ENCODE peak calls at places on chromosomes 6 and 20, in eight cellular contexts. S is HepG2, Q is ovary, X is endothelial cell of umbilical vein, E is stomach, R is upper lobe of left lung, M is esophagus muscularis mucosa, K is right lobe of liver. F is an unnamed sample.

GRCh38 chr20:33685328-33686007 is 717 bp downstream of the E2F1 start:
- DNase-seq in R (no peak), S (peak; percentile 71), X (peak; percentile 13), E (no peak), Q (no peak), K (no peak), M (no peak), F (peak; percentile 16)

GRCh38 chr6:87661016-87661415 is 41.0 kb downstream of the AKIRIN2 start:
- DNase-seq in K (no peak), M (no peak), S (no peak), R (no peak), X (no peak), E (no peak), Q (no peak), F (no peak)

GRCh38 chr20:50595988-50596693 is 86.0 kb downstream of the PTPN1 start:
- DNase-seq in Q (no peak), X (no peak), M (no peak), R (no peak), E (no peak), K (no peak), S (no peak), F (no peak)

GRCh38 chr20:22999756-23000155 is 35.4 kb upstream of the SSTR4 start:
- DNase-seq in Q (no peak), K (no peak), S (no peak), E (no peak), M (no peak), R (no peak), X (no peak), F (no peak)

GRCh38 chr20:31497838-31498540 is 16.3 kb upstream of the HM13 start:
- DNase-seq in R (no peak), M (no peak), E (no peak), S (no peak), K (no peak), Q (no peak), X (no peak), F (peak; percentile 57)

GRCh38 chr20:49759266-49759950 is 45.7 kb upstream of the B4GALT5 start:
- DNase-seq in K (no peak), M (no peak), X (no peak), Q (no peak), R (no peak), S (no peak), E (no peak), F (no peak)

GRCh38 chr6:33070909-33071308 is 2.5 kb downstream of the HLA-DPA1 start:
- DNase-seq in X (no peak), Q (no peak), K (no peak), M (peak; percentile 29), R (no peak), E (no peak), S (no peak), F (no peak)

GRCh38 chr6:5752282-5752681 is 254.4 kb downstream of the NRN1 start:
- DNase-seq in K (no peak), R (no peak), E (no peak), M (no peak), X (peak; percentile 7), Q (no peak), S (no peak), F (no peak)

GRCh38 chr6:75612434-75612833 is 10.8 kb downstream of the SENP6 start:
- DNase-seq in K (no peak), R (no peak), M (no peak), S (no peak), X (no peak), E (no peak), Q (no peak), F (no peak)

GRCh38 chr6:161223646-161224045 is 50.2 kb downstream of the AGPAT4 start:
- DNase-seq in E (no peak), S (no peak), X (no peak), M (no peak), K (no peak), Q (no peak), R (no peak), F (no peak)

GRCh38 chr6:37990762-37991525 is 171.4 kb downstream of the ZFAND3 start:
- DNase-seq in Q (no peak), R (no peak), X (no peak), S (no peak), E (no peak), K (no peak), M (no peak), F (no peak)

GRCh38 chr20:37190354-37190753 is 11.0 kb upstream of the MROH8 start:
- DNase-seq in E (no peak), Q (no peak), R (no peak), M (no peak), X (no peak), S (no peak), K (no peak), F (no peak)

GRCh38 chr20:37193226-37193625 is 13.9 kb upstream of the MROH8 start:
- DNase-seq in M (no peak), E (no peak), Q (no peak), X (no peak), R (no peak), S (no peak), K (no peak), F (no peak)

GRCh38 chr20:37188787-37189186 is 9.4 kb upstream of the MROH8 start:
- DNase-seq in S (no peak), E (no peak), M (no peak), X (no peak), K (no peak), Q (no peak), R (no peak), F (no peak)

GRCh38 chr20:37192137-37192854 is 12.9 kb upstream of the MROH8 start:
- DNase-seq in K (peak; percentile 92), S (peak; percentile 80), R (peak; percentile 86), Q (peak; percentile 92), X (peak; percentile 85), M (peak; percentile 95), E (peak; percentile 93), F (peak; percentile 87)

DNA sequence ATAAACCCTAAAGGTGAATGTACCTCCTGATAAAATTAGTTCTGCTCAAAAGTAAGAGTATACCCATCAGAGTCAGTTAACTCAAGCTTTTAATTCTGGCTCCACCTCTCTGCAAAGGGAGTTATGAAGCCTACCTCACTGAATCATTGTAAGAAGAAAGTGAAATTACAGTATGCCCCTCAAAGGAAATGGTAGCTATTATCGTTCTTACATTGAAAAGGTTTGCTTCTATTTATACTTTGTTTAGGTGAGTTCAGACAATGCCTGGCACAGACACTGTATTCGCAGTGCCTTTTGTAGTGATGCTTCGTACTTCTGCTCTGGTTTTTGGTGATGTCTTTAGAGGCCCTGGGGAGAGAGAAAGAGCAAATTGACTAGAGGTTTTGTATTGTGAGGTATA is 10.3 kb upstream of the MROH8 start:
- DNase-seq in R (no peak), M (no peak), Q (no peak), X (peak; percentile 18), S (no peak), K (no peak), E (no peak), F (no peak)
- H3K4me1 ChIP-seq in R (peaks cover 31% of the 10 kb centered on the region), M (peaks cover 29% of the 10 kb centered on the region), Q (peaks cover 1% of the 10 kb centered on the region), X (no peaks in the 10 kb centered on the region), S (peaks cover 30% of the 10 kb centered on the region), K (peaks cover 22% of the 10 kb centered on the region), E (peaks cover 20% of the 10 kb centered on the region), F (peaks cover 6% of the 10 kb centered on the region)

GRCh38 chr20:60473240-60473639 is 515.0 kb downstream of the CDH26 start:
- DNase-seq in S (no peak), X (no peak), M (no peak), K (no peak), E (no peak), Q (no peak), R (no peak), F (no peak)
- H3K4me3 ChIP-seq in S (no peak overlapping the region), X (no peak overlapping the region), M (no peak overlapping the region), K (no peak overlapping the region), E (no peak overlapping the region), Q (no peak overlapping the region), R (no peak overlapping the region), F (no peak overlapping the region)

GRCh38 chr6:131135244-131136020 is at the start of gene AKAP7:
- DNase-seq in X (peak; percentile 67), Q (peak; percentile 85), M (no peak), K (peak; percentile 83), R (peak; percentile 70), E (peak; percentile 73), S (peak; percentile 64), F (peak; percentile 66)
- TF ChIP-seq POLR2A in X (peak; percentile 64), Q (peak; percentile 40), M (no peak), K (peak; percentile 88), R (peak; percentile 71), E (no peak), S (peak; percentile 24), F (no peak)

DNA sequence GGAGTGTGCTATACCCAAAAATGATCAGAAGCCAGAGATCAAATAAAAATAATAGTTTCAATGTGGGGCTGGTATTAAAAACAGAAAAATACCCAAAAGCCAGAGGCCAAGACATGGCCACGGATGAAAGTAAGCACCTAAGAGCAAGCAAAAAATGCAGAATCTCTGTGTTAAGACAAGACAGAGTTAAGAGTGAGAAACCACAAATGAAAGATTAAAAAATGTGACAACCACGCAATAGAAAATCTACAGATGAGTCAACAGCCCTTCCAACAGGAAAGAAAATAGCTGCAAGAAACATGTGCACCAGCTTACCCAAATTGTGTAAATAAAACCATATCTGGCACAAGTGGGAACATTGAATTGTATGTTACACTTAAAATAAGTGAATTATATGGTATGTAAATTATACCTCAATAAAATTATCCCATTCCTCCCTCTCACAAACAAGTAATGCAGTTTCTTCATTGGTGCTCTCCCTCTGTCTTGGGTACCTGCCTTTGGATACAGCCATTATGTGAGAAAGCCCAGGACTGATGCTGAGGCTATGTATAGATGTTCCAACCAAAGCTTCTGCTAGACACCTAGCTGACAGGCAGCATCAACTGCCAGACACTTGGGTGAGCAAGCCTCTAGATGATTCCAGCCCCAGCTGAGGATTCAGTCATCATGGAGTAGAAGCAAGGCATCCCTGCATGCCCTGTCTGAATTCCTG is 55.3 kb upstream of the UFL1 start:
- DNase-seq in S (no peak), Q (no peak), M (no peak), X (no peak), R (no peak), E (no peak), K (no peak), F (no peak)
- H3K4me1 ChIP-seq in S (no peaks in the 10 kb centered on the region), Q (no peaks in the 10 kb centered on the region), M (no peaks in the 10 kb centered on the region), X (no peaks in the 10 kb centered on the region), R (no peaks in the 10 kb centered on the region), E (no peaks in the 10 kb centered on the region), K (no peaks in the 10 kb centered on the region), F (no peaks in the 10 kb centered on the region)

GRCh38 chr20:46752639-46753235 is 43.3 kb downstream of the SLC2A10 start:
- DNase-seq in R (peak; percentile 41), E (peak; percentile 64), X (peak; percentile 62), K (no peak), M (no peak), Q (peak; percentile 66), S (peak; percentile 63), F (peak; percentile 45)
- H3K4me3 ChIP-seq in R (no peak overlapping the region), E (no peak overlapping the region), X (no peak overlapping the region), K (no peak overlapping the region), M (no peak overlapping the region), Q (no peak overlapping the region), S (no peak overlapping the region), F (no peak overlapping the region)

F was measured in uterus.